ENCODE peak calls at places on chromosome 21, in six cellular contexts. J is pancreas, S is tibial artery, E is neuronal stem cell, A is SK-N-SH, K is transverse colon. P is an unnamed sample.
A peak's percentile ranks its signal among the peaks of the same experiment; 100 is the strongest.

GRCh38 chr21:43731476-43731875 is 12.5 kb downstream of the PDXK start:
- DNase-seq in J (no peak), S (no peak), E (no peak), A (no peak), K (no peak), P (no peak)

GRCh38 chr21:41426656-41427311 is 745 bp downstream of the MX1 start:
- DNase-seq in J (no peak), S (peak; percentile 62), E (no peak), A (peak; percentile 32), K (no peak), P (no peak)

GRCh38 chr21:16069713-16070112 is 339.9 kb downstream of the USP25 start:
- DNase-seq in J (no peak), S (no peak), E (no peak), A (no peak), K (no peak), P (no peak)

GRCh38 chr21:28272272-28272992 is 720.2 kb downstream of the LTN1 start:
- DNase-seq in J (no peak), S (no peak), E (no peak), A (no peak), K (no peak), P (no peak)

GRCh38 chr21:32844653-32845443 is 73.3 kb upstream of the PAXBP1 start:
- DNase-seq in J (no peak), S (no peak), E (no peak), A (no peak), K (no peak), P (no peak)

GRCh38 chr21:43754948-43755781 is 20.9 kb downstream of the CSTB start:
- DNase-seq in J (peak; percentile 63), S (no peak), E (no peak), A (peak; percentile 55), K (no peak), P (no peak)

GRCh38 chr21:33390479-33390878 is 12.7 kb upstream of the IFNGR2 start:
- DNase-seq in J (no peak), S (no peak), E (no peak), A (no peak), K (no peak), P (no peak)

GRCh38 chr21:29578306-29578705 is 279.6 kb downstream of the BACH1 start:
- DNase-seq in J (no peak), S (no peak), E (no peak), A (peak; percentile 37), K (no peak), P (no peak)

GRCh38 chr21:36257657-36258056 is 62.3 kb upstream of the MORC3 start:
- DNase-seq in J (no peak), S (no peak), E (no peak), A (no peak), K (no peak), P (no peak)

GRCh38 chr21:27674037-27674436 is 707.1 kb upstream of the ADAMTS5 start:
- DNase-seq in J (no peak), S (no peak), E (no peak), A (no peak), K (no peak), P (no peak)

GRCh38 chr21:36073181-36073580 is 3.4 kb downstream of the CBR1 start:
- DNase-seq in J (peak; percentile 29), S (no peak), E (no peak), A (no peak), K (no peak), P (no peak)

GRCh38 chr21:34834852-34835501 is 166.2 kb downstream of the CLIC6 start:
- DNase-seq in J (no peak), S (no peak), E (no peak), A (no peak), K (no peak), P (no peak)

GRCh38 chr21:32604484-32604883 is 7.7 kb downstream of the CFAP298 start:
- DNase-seq in J (no peak), S (no peak), E (no peak), A (no peak), K (no peak), P (no peak)

GRCh38 chr21:30193201-30193600 is 22.7 kb downstream of the CLDN8 start:
- DNase-seq in J (no peak), S (no peak), E (no peak), A (no peak), K (no peak), P (no peak)

GRCh38 chr21:39346671-39347327 is 2.1 kb downstream of the HMGN1 start:
- DNase-seq in J (no peak), S (no peak), E (no peak), A (no peak), K (no peak), P (no peak)

GRCh38 chr21:26469789-26470188 is 103.3 kb downstream of the CYYR1 start:
- DNase-seq in J (no peak), S (no peak), E (no peak), A (no peak), K (no peak), P (peak; percentile 35)

GRCh38 chr21:32329776-32330175 is 31.1 kb downstream of the MRAP start:
- DNase-seq in J (no peak), S (no peak), E (no peak), A (no peak), K (no peak), P (no peak)

GRCh38 chr21:16046625-16047340 is 317.0 kb downstream of the USP25 start:
- DNase-seq in J (no peak), S (no peak), E (no peak), A (no peak), K (no peak), P (no peak)

GRCh38 chr21:34498623-34499022 is 13.4 kb downstream of the KCNE1 start:
- DNase-seq in J (no peak), S (no peak), E (no peak), A (no peak), K (no peak), P (no peak)

GRCh38 chr21:34843562-34843961 is 174.8 kb downstream of the CLIC6 start:
- DNase-seq in J (no peak), S (no peak), E (no peak), A (no peak), K (no peak), P (no peak)

GRCh38 chr21:31394309-31394708 is 50.2 kb upstream of the TIAM1 start:
- DNase-seq in J (no peak), S (no peak), E (no peak), A (no peak), K (no peak), P (no peak)

GRCh38 chr21:21712761-21713558 is 714.8 kb downstream of the NCAM2 start:
- DNase-seq in J (no peak), S (no peak), E (no peak), A (no peak), K (no peak), P (no peak)

GRCh38 chr21:45012661-45013270 is 61.6 kb upstream of the ADARB1 start:
- DNase-seq in J (no peak), S (no peak), E (no peak), A (no peak), K (peak; percentile 7), P (peak; percentile 59)
- H3K27ac ChIP-seq in J (no peak overlapping the region), S (peak overlapping the region; percentile 99), E (peak overlapping the region; percentile 72), A (no peak overlapping the region), K (no peak overlapping the region), P (no peak overlapping the region)

GRCh38 chr21:42474043-42474831 is 21.8 kb downstream of the RSPH1 start:
- DNase-seq in J (peak; percentile 74), S (peak; percentile 51), E (no peak), A (peak; percentile 43), K (peak; percentile 94), P (no peak)

GRCh38 chr21:42472521-42472920 is 23.5 kb downstream of the RSPH1 start:
- DNase-seq in J (no peak), S (peak; percentile 23), E (no peak), A (no peak), K (peak; percentile 5), P (no peak)

GRCh38 chr21:42474982-42475381 is 21.0 kb downstream of the RSPH1 start:
- DNase-seq in J (no peak), S (peak; percentile 21), E (no peak), A (peak; percentile 65), K (peak; percentile 6), P (no peak)

GRCh38 chr21:42471716-42472330 is 24.2 kb downstream of the RSPH1 start:
- DNase-seq in J (no peak), S (peak; percentile 40), E (no peak), A (no peak), K (peak; percentile 5), P (no peak)

DNA sequence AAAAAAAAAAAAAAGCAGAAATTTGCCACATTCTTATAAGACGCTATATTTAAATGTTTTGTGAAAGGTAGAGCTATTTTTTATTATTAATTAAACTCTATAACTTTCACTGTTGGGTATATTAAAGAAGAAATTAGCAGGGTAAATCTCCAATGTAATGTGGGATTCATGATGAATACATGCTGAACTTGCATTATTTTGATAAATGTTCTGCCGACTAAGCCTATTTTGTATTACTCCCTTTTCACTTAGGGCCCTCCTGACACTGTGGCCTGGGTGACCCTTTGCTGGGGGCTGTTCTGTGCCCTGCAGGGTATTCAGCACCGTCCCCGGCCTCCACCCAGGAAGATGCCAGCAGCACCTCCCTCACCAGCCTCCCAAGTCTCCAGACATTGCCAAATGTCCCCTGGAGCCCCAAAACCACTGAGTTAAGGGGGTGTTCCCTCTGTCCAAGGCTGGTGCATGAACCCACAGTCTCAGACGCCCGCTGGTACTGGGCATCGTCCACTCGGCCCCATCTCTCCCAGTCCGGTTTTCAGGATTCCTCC is 22.5 kb downstream of the RSPH1 start:
- DNase-seq in J (no peak), S (peak; percentile 38), E (no peak), A (no peak), K (no peak), P (no peak)
- H3K27ac ChIP-seq in J (peak overlapping the region; percentile 22), S (no peak overlapping the region), E (no peak overlapping the region), A (no peak overlapping the region), K (peak overlapping the region; percentile 84), P (no peak overlapping the region)

GRCh38 chr21:14480601-14481000 is 65.5 kb downstream of the SAMSN1 start:
- DNase-seq in J (no peak), S (no peak), E (no peak), A (no peak), K (peak; percentile 21), P (no peak)

GRCh38 chr21:14486869-14487268 is 59.2 kb downstream of the SAMSN1 start:
- DNase-seq in J (no peak), S (no peak), E (no peak), A (no peak), K (no peak), P (no peak)

GRCh38 chr21:14484188-14485009 is 61.7 kb downstream of the SAMSN1 start:
- DNase-seq in J (no peak), S (no peak), E (no peak), A (no peak), K (no peak), P (no peak)

GRCh38 chr21:14479387-14479786 is 66.7 kb downstream of the SAMSN1 start:
- DNase-seq in J (no peak), S (no peak), E (no peak), A (no peak), K (no peak), P (no peak)

DNA sequence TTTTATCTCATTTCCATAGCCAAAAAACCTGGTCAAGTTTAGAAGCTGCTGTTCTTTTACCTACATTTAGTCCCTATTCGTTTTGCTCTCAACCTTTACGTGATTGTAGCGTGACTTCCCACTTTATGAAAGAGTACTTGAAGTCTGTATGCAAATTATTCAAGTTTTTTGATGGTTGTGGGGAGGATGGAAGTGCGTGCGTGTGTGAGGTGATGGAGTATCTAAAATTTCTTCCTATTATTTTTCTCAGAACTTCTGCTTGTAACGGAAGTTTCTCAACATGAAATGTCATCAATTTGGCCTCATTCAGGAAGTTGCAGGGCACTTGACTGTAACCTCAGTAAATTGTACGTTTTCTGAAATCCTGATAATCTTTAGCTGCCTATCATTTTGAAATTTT is 64.0 kb downstream of the SAMSN1 start:
- DNase-seq in J (no peak), S (no peak), E (no peak), A (no peak), K (no peak), P (no peak)
- H3K27ac ChIP-seq in J (no peak overlapping the region), S (no peak overlapping the region), E (no peak overlapping the region), A (no peak overlapping the region), K (no peak overlapping the region), P (no peak overlapping the region)

GRCh38 chr21:25331286-25331685 is 276.0 kb downstream of the MRPL39 start:
- DNase-seq in J (no peak), S (no peak), E (no peak), A (no peak), K (no peak), P (no peak)
- H3K27ac ChIP-seq in J (no peak overlapping the region), S (no peak overlapping the region), E (no peak overlapping the region), A (no peak overlapping the region), K (no peak overlapping the region), P (no peak overlapping the region)